ENCODE peak calls at places on chromosome 16, in five cellular contexts. One of them, this sample, is unnamed.

GRCh38 chr16:88844412-88845118 is 12.2 kb downstream of the GALNS start:
- DNase-seq in EL: no peak
- DNase-seq in NCI-H460: no peak
- DNase-seq in ovary: no peak
- DNase-seq in NCI-H2227 treated with DMSO at 0.1 percent for 48 hours: no peak
- DNase-seq in this sample: no peak

GRCh38 chr16:69404275-69404805 is 18.5 kb upstream of the TERF2 start:
- DNase-seq in EL: peak
- DNase-seq in NCI-H460: no peak
- DNase-seq in ovary: peak
- DNase-seq in NCI-H2227 treated with DMSO at 0.1 percent for 48 hours: no peak
- DNase-seq in this sample: peak

GRCh38 chr16:19138601-19139000 is 24.8 kb downstream of the ITPRIPL2 start:
- DNase-seq in EL: peak
- DNase-seq in NCI-H460: peak
- DNase-seq in ovary: peak
- DNase-seq in NCI-H2227 treated with DMSO at 0.1 percent for 48 hours: no peak
- DNase-seq in this sample: no peak

GRCh38 chr16:7016986-7017385 is 315.7 kb upstream of the RBFOX1 start:
- DNase-seq in EL: no peak
- DNase-seq in NCI-H460: no peak
- DNase-seq in ovary: no peak
- DNase-seq in NCI-H2227 treated with DMSO at 0.1 percent for 48 hours: no peak
- DNase-seq in this sample: no peak

GRCh38 chr16:57468346-57468745 is 5.9 kb downstream of the POLR2C start:
- DNase-seq in EL: no peak
- DNase-seq in NCI-H460: no peak
- DNase-seq in ovary: no peak
- DNase-seq in NCI-H2227 treated with DMSO at 0.1 percent for 48 hours: no peak
- DNase-seq in this sample: peak

GRCh38 chr16:22217890-22218730 is 12.0 kb downstream of the EEF2K start:
- DNase-seq in EL: no peak
- DNase-seq in NCI-H460: no peak
- DNase-seq in ovary: no peak
- DNase-seq in NCI-H2227 treated with DMSO at 0.1 percent for 48 hours: no peak
- DNase-seq in this sample: peak

GRCh38 chr16:15515992-15516391 is 81.6 kb downstream of the BMERB1 start:
- DNase-seq in EL: no peak
- DNase-seq in NCI-H460: no peak
- DNase-seq in ovary: no peak
- DNase-seq in NCI-H2227 treated with DMSO at 0.1 percent for 48 hours: no peak
- DNase-seq in this sample: no peak

GRCh38 chr16:23833960-23834685 is 1.7 kb upstream of the PRKCB start:
- DNase-seq in EL: no peak
- DNase-seq in NCI-H460: no peak
- DNase-seq in ovary: no peak
- DNase-seq in NCI-H2227 treated with DMSO at 0.1 percent for 48 hours: no peak
- DNase-seq in this sample: no peak

GRCh38 chr16:66004706-66005105 is 361.8 kb upstream of the CDH5 start:
- DNase-seq in EL: no peak
- DNase-seq in NCI-H460: no peak
- DNase-seq in ovary: no peak
- DNase-seq in NCI-H2227 treated with DMSO at 0.1 percent for 48 hours: no peak
- DNase-seq in this sample: no peak

GRCh38 chr16:84950906-84951305 is 60.4 kb downstream of the ZDHHC7 start:
- DNase-seq in EL: no peak
- DNase-seq in NCI-H460: no peak
- DNase-seq in ovary: no peak
- DNase-seq in NCI-H2227 treated with DMSO at 0.1 percent for 48 hours: no peak
- DNase-seq in this sample: peak

GRCh38 chr16:14095883-14096551 is 24.9 kb downstream of the MRTFB start:
- DNase-seq in EL: no peak
- DNase-seq in NCI-H460: no peak
- DNase-seq in ovary: no peak
- DNase-seq in NCI-H2227 treated with DMSO at 0.1 percent for 48 hours: no peak
- DNase-seq in this sample: peak

GRCh38 chr16:30041841-30042240 is 10.8 kb upstream of the TLCD3B start:
- DNase-seq in EL: peak
- DNase-seq in NCI-H460: no peak
- DNase-seq in ovary: no peak
- DNase-seq in NCI-H2227 treated with DMSO at 0.1 percent for 48 hours: no peak
- DNase-seq in this sample: no peak

GRCh38 chr16:84774810-84775209 is 45.0 kb upstream of the CRISPLD2 start:
- DNase-seq in EL: peak
- DNase-seq in NCI-H460: no peak
- DNase-seq in ovary: no peak
- DNase-seq in NCI-H2227 treated with DMSO at 0.1 percent for 48 hours: no peak
- DNase-seq in this sample: peak

GRCh38 chr16:83692224-83692623 is 115.6 kb upstream of the HSBP1 start:
- DNase-seq in EL: no peak
- DNase-seq in NCI-H460: no peak
- DNase-seq in ovary: no peak
- DNase-seq in NCI-H2227 treated with DMSO at 0.1 percent for 48 hours: no peak
- DNase-seq in this sample: no peak

GRCh38 chr16:72878301-72879269 is 169.3 kb downstream of the ZFHX3 start:
- DNase-seq in EL: peak
- DNase-seq in NCI-H460: no peak
- DNase-seq in ovary: no peak
- DNase-seq in NCI-H2227 treated with DMSO at 0.1 percent for 48 hours: no peak
- DNase-seq in this sample: no peak

GRCh38 chr16:57394444-57394843 is 10.1 kb upstream of the CCL17 start:
- DNase-seq in EL: no peak
- DNase-seq in NCI-H460: no peak
- DNase-seq in ovary: no peak
- DNase-seq in NCI-H2227 treated with DMSO at 0.1 percent for 48 hours: no peak
- DNase-seq in this sample: peak

GRCh38 chr16:89401641-89402445 is 88.5 kb downstream of the ANKRD11 start:
- DNase-seq in EL: no peak
- DNase-seq in NCI-H460: no peak
- DNase-seq in ovary: no peak
- DNase-seq in NCI-H2227 treated with DMSO at 0.1 percent for 48 hours: peak
- DNase-seq in this sample: no peak

GRCh38 chr16:70728145-70728544 is 42.3 kb upstream of the MTSS2 start:
- DNase-seq in EL: no peak
- DNase-seq in NCI-H460: no peak
- DNase-seq in ovary: no peak
- DNase-seq in NCI-H2227 treated with DMSO at 0.1 percent for 48 hours: no peak
- DNase-seq in this sample: no peak

GRCh38 chr16:64808474-64808873 is 313.4 kb downstream of the CDH11 start:
- DNase-seq in EL: no peak
- DNase-seq in NCI-H460: no peak
- DNase-seq in ovary: no peak
- DNase-seq in NCI-H2227 treated with DMSO at 0.1 percent for 48 hours: no peak
- DNase-seq in this sample: no peak

GRCh38 chr16:23863511-23864422 is 28.0 kb downstream of the PRKCB start:
- DNase-seq in EL: no peak
- DNase-seq in NCI-H460: no peak
- DNase-seq in ovary: no peak
- DNase-seq in NCI-H2227 treated with DMSO at 0.1 percent for 48 hours: no peak
- DNase-seq in this sample: no peak

GRCh38 chr16:47018223-47018891 is 44.9 kb upstream of the DNAJA2 start:
- DNase-seq in EL: peak
- DNase-seq in NCI-H460: peak
- DNase-seq in ovary: no peak
- DNase-seq in NCI-H2227 treated with DMSO at 0.1 percent for 48 hours: peak
- DNase-seq in this sample: peak

This sample was measured in kidney tubule cell.